ENCODE peak calls at places on chromosomes 2 and 18, in four cellular contexts. C, U, X and T are unnamed samples.

GRCh38 chr2:25559148-25559547 is 114.2 kb downstream of the DTNB start:
- DNase-seq in C (no peak), U (no peak), X (no peak), T (no peak)

GRCh38 chr2:232687382-232688160 is 9.6 kb upstream of the GIGYF2 start:
- DNase-seq in C (no peak), U (no peak), X (no peak), T (no peak)

GRCh38 chr2:109144271-109144670 is 15.3 kb downstream of the SH3RF3 start:
- DNase-seq in C (no peak), U (no peak), X (no peak), T (no peak)

GRCh38 chr2:111042772-111043771 is 77.6 kb upstream of the BCL2L11 start:
- DNase-seq in C (no peak), U (no peak), X (no peak), T (no peak)

GRCh38 chr2:96869281-96869823 is 528 bp downstream of the SEMA4C start:
- DNase-seq in C (peak), U (no peak), X (no peak), T (peak)

GRCh38 chr2:26088038-26088643 is 54.3 kb downstream of the RAB10 start:
- DNase-seq in C (peak), U (no peak), X (peak), T (peak)

GRCh38 chr2:207676827-207677354 is 34.5 kb upstream of the CCNYL1 start:
- DNase-seq in C (peak), U (no peak), X (peak), T (peak)

GRCh38 chr2:120094795-120095194 is 81.9 kb downstream of the EPB41L5 start:
- DNase-seq in C (no peak), U (no peak), X (no peak), T (no peak)

GRCh38 chr2:191170301-191170636 is 19.5 kb upstream of the STAT4 start:
- DNase-seq in C (no peak), U (no peak), X (no peak), T (no peak)

GRCh38 chr18:60196818-60197217 is 175.8 kb downstream of the MC4R start:
- DNase-seq in C (no peak), U (no peak), X (no peak), T (no peak)

GRCh38 chr2:99425022-99425421 is 64.8 kb downstream of the REV1 start:
- DNase-seq in C (no peak), U (no peak), X (no peak), T (no peak)

GRCh38 chr18:58218111-58218510 is 174.1 kb downstream of the NEDD4L start:
- DNase-seq in C (no peak), U (no peak), X (no peak), T (no peak)

GRCh38 chr2:213086566-213086965 is 64.8 kb downstream of the IKZF2 start:
- DNase-seq in C (no peak), U (peak), X (no peak), T (no peak)

GRCh38 chr2:128466377-128467175 is 147.9 kb upstream of the HS6ST1 start:
- DNase-seq in C (no peak), U (no peak), X (no peak), T (no peak)

DNA sequence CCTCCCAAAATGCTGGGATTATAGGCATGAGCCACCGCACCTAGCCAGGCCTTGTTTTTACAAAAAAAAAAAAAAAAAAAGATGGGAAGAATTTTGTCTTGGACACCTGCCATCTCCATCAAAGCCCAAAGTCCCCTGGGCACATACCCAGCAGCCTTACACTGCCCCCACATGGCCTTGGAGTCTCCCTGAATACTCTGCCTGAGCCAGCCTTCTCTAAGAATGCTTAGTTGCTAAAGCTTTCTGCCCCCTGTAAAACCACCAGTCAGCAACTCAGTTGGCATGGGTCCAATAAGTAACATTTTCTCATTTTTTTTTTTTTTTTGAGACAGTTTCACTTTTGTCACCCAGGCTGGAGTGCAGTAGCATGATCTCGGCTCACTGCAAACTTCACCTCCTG is 40.6 kb downstream of the SPC25 start:
- DNase-seq in C (peak), U (peak), X (no peak), T (peak)
- TF ChIP-seq HDAC2 in C (no peak), U (no peak), X (no peak), T (no peak)

GRCh38 chr2:157107460-157107859 is 150.0 kb upstream of the GALNT5 start:
- DNase-seq in C (no peak), U (no peak), X (no peak), T (no peak)
- TF ChIP-seq HDAC2 in C (no peak), U (no peak), X (no peak), T (no peak)

DNA sequence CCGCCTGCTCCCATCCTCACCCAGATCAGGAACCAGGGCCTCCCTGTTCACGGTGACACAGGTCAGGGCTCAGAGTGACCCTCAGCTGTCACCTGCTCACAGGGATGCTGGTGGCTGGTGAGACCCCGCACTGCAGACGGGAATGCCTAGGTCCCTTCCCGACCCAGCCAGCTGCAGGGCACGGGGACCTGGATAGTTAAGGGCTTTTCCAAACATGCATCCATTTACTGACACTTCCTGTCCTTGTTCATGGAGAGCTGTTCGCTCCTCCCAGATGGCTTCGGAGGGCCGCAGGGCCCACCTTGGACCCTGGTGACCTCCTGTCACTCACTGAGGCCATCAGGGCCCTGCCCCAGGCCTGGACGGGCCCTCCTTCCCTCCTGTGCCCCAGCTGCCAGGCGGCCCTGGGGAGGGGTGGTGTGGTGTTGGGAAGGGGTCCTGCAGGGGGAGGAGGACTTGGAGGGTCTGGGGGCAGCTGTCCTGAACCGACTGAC is 31.7 kb downstream of the GPC1 start:
- DNase-seq in C (no peak), U (no peak), X (no peak), T (no peak)
- TF ChIP-seq HDAC2 in C (no peak), U (no peak), X (no peak), T (no peak)

DNA sequence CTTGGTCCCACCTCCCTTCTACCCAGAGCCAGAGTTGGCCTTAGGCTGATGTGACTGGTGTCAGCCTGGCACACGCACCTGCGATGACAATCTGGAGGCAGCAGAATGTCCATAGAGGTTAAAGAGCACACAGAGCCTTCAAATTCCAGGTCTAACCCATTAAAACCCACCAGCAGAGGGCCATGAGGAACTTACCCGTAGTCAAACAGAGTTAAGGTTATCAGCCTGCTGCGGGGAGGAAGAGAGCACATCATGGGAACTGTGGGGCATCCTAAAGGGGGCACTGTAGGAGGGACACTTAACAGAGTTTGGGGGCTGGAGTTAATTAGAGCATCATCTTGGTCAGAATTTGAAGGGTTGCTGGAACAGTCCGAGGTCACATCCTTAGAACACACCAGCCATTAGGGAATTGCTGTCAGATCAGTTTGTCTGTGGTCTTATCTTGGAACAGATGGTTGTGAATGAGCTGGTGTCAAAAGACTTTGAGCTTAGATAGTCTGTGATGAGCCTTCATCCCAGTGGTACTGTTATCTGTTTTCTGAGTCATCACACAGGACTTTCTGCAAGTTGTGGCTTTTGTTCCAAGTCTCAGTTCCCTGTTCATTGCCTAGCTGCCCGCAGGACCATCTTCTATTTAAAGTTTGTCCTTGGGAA is 248.6 kb downstream of the LOXHD1 start:
- DNase-seq in C (peak), U (no peak), X (peak), T (peak)
- TF ChIP-seq HDAC2 in C (no peak), U (no peak), X (no peak), T (peak)

GRCh38 chr2:37582371-37582770 is 89.1 kb downstream of the CDC42EP3 start:
- DNase-seq in C (no peak), U (no peak), X (no peak), T (no peak)
- TF ChIP-seq HDAC2 in C (no peak), U (no peak), X (no peak), T (no peak)